ENCODE peak calls at places on chromosomes 6 and 20, in eight cellular contexts. F, W, Q, L, H, V, O and Y are unnamed samples.
A peak's percentile ranks its signal among the peaks of the same experiment; 100 is the strongest.

GRCh38 chr20:45917790-45918141 is 5.8 kb upstream of the PLTP start:
- DNase-seq in F (no peak), W (peak; percentile 55), Q (no peak), L (no peak), H (no peak), V (no peak), O (peak; percentile 49), Y (no peak)

GRCh38 chr6:125314019-125314581 is 12.3 kb upstream of the HDDC2 start:
- DNase-seq in F (peak; percentile 83), W (peak; percentile 56), Q (peak; percentile 49), L (peak; percentile 72), H (peak; percentile 59), V (peak; percentile 36), O (peak; percentile 67), Y (peak; percentile 37)

GRCh38 chr6:79610301-79611009 is 20.7 kb upstream of the SH3BGRL2 start:
- DNase-seq in F (no peak), W (no peak), Q (no peak), L (peak; percentile 11), H (peak; percentile 57), V (no peak), O (no peak), Y (no peak)

GRCh38 chr6:136244061-136244616 is 6.0 kb downstream of the MTFR2 start:
- DNase-seq in F (no peak), W (no peak), Q (no peak), L (no peak), H (no peak), V (no peak), O (no peak), Y (no peak)

GRCh38 chr6:116531675-116532570 is 13.6 kb downstream of the TRAPPC3L start:
- DNase-seq in F (peak; percentile 83), W (peak; percentile 26), Q (peak; percentile 49), L (peak; percentile 77), H (no peak), V (peak; percentile 52), O (no peak), Y (peak; percentile 46)

GRCh38 chr6:78908621-78909020 is 41.3 kb downstream of the IRAK1BP1 start:
- DNase-seq in F (no peak), W (no peak), Q (no peak), L (no peak), H (no peak), V (no peak), O (no peak), Y (no peak)

GRCh38 chr6:90083891-90084290 is 189.6 kb downstream of the GJA10 start:
- DNase-seq in F (no peak), W (no peak), Q (no peak), L (no peak), H (no peak), V (no peak), O (no peak), Y (no peak)

GRCh38 chr6:127516676-127517273 is 2.4 kb downstream of the MTCL3 start:
- DNase-seq in F (peak; percentile 79), W (no peak), Q (peak; percentile 39), L (peak; percentile 76), H (no peak), V (peak; percentile 67), O (no peak), Y (peak; percentile 72)

GRCh38 chr6:136092897-136093296 is 157.2 kb downstream of the MTFR2 start:
- DNase-seq in F (no peak), W (no peak), Q (no peak), L (no peak), H (no peak), V (no peak), O (no peak), Y (no peak)

GRCh38 chr20:37969949-37970855 is 63.1 kb downstream of the TTI1 start:
- DNase-seq in F (peak; percentile 10), W (no peak), Q (no peak), L (no peak), H (no peak), V (no peak), O (no peak), Y (no peak)

GRCh38 chr6:149049230-149049629 is 268.3 kb upstream of the TAB2 start:
- DNase-seq in F (no peak), W (no peak), Q (no peak), L (no peak), H (no peak), V (no peak), O (no peak), Y (no peak)

GRCh38 chr6:156166093-156166492 is 611.1 kb upstream of the ARID1B start:
- DNase-seq in F (no peak), W (no peak), Q (no peak), L (no peak), H (no peak), V (no peak), O (no peak), Y (no peak)

GRCh38 chr6:98039876-98040605 is 757.0 kb upstream of the MMS22L start:
- DNase-seq in F (no peak), W (no peak), Q (peak; percentile 70), L (no peak), H (no peak), V (no peak), O (no peak), Y (no peak)

GRCh38 chr6:135812085-135812526 is 39.4 kb upstream of the PDE7B start:
- DNase-seq in F (no peak), W (peak; percentile 26), Q (no peak), L (no peak), H (no peak), V (no peak), O (peak; percentile 47), Y (no peak)

GRCh38 chr20:33291830-33292355 is 8.9 kb downstream of the BPIFB1 start:
- DNase-seq in F (peak; percentile 67), W (no peak), Q (peak; percentile 28), L (peak; percentile 80), H (no peak), V (peak; percentile 42), O (no peak), Y (peak; percentile 90)

GRCh38 chr20:46253391-46253790 is 54.9 kb downstream of the CDH22 start:
- DNase-seq in F (peak; percentile 78), W (no peak), Q (no peak), L (peak; percentile 19), H (no peak), V (no peak), O (peak; percentile 65), Y (peak; percentile 82)

GRCh38 chr6:31049518-31049917 is 39.2 kb downstream of the MUC22 start:
- DNase-seq in F (no peak), W (no peak), Q (no peak), L (no peak), H (no peak), V (no peak), O (no peak), Y (no peak)

GRCh38 chr20:5642155-5642981 is 107.8 kb upstream of the SHLD1 start:
- DNase-seq in F (peak; percentile 89), W (peak; percentile 18), Q (no peak), L (no peak), H (no peak), V (no peak), O (no peak), Y (no peak)

GRCh38 chr20:36399147-36399968 is 93.2 kb downstream of the DLGAP4 start:
- DNase-seq in F (peak; percentile 84), W (no peak), Q (peak; percentile 83), L (peak; percentile 85), H (no peak), V (peak; percentile 39), O (no peak), Y (peak; percentile 94)

GRCh38 chr6:108847738-108848115 is 495 bp upstream of the ARMC2 start:
- DNase-seq in F (no peak), W (no peak), Q (no peak), L (no peak), H (no peak), V (no peak), O (no peak), Y (no peak)

GRCh38 chr6:29629571-29629970 is 3.4 kb downstream of the GABBR1 start:
- DNase-seq in F (no peak), W (no peak), Q (no peak), L (no peak), H (no peak), V (no peak), O (no peak), Y (no peak)

GRCh38 chr20:53191957-53192356 is 219.8 kb downstream of the TSHZ2 start:
- DNase-seq in F (no peak), W (no peak), Q (no peak), L (no peak), H (no peak), V (no peak), O (no peak), Y (no peak)

GRCh38 chr20:53194891-53195290 is 222.7 kb downstream of the TSHZ2 start:
- DNase-seq in F (no peak), W (no peak), Q (no peak), L (no peak), H (no peak), V (no peak), O (no peak), Y (no peak)

GRCh38 chr20:53190225-53190624 is 218.1 kb downstream of the TSHZ2 start:
- DNase-seq in F (no peak), W (no peak), Q (no peak), L (no peak), H (no peak), V (no peak), O (no peak), Y (no peak)

GRCh38 chr20:53195882-53196610 is 223.9 kb downstream of the TSHZ2 start:
- DNase-seq in F (no peak), W (no peak), Q (no peak), L (no peak), H (no peak), V (no peak), O (no peak), Y (no peak)

DNA sequence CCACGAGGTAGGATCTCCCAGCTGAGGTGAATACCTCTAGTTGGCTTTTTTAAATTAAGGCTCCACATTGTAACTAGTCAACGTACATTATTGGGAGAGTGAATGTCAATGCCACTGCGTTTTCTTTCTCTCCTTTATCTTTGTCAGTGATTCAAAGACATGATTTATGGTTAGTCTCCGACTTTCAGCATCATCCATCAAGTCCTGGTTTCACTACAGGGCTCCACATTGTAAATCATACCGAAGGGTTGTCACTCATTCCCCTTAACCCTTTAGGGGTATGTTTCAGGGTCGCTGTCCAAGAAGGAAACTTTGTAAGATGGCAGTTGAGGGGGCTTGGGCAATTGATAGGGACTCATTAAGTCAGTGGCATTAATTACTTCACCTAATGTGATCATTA is 222.2 kb downstream of the TSHZ2 start:
- DNase-seq in F (no peak), W (no peak), Q (no peak), L (no peak), H (no peak), V (no peak), O (no peak), Y (no peak)
- H3K27me3 ChIP-seq in F (no peaks in the 10 kb centered on the region), W (peaks cover 10% of the 10 kb centered on the region), Q (no peaks in the 10 kb centered on the region), L (peaks cover 6% of the 10 kb centered on the region), H (no peaks in the 10 kb centered on the region), V (peaks cover 25% of the 10 kb centered on the region), O (no peaks in the 10 kb centered on the region), Y (no peaks in the 10 kb centered on the region)

GRCh38 chr6:13005994-13006393 is 289.4 kb downstream of the PHACTR1 start:
- DNase-seq in F (no peak), W (peak; percentile 21), Q (no peak), L (no peak), H (no peak), V (no peak), O (no peak), Y (no peak)
- H3K4me3 ChIP-seq in F (no peak overlapping the region), W (peak overlapping the region; percentile 12), Q (no peak overlapping the region), L (no peak overlapping the region), H (no peak overlapping the region), V (no peak overlapping the region), O (no peak overlapping the region), Y (no peak overlapping the region)

GRCh38 chr6:43509984-43510826 is at the start of gene LRRC73:
- DNase-seq in F (peak; percentile 96), W (peak; percentile 90), Q (no peak), L (peak; percentile 89), H (peak; percentile 75), V (no peak), O (peak; percentile 93), Y (peak; percentile 96)
- H3K36me3 ChIP-seq in F (no peaks in the 10 kb centered on the region), W (peaks cover 50% of the 10 kb centered on the region), Q (peaks cover 52% of the 10 kb centered on the region), L (peaks cover 41% of the 10 kb centered on the region), H (peaks cover 16% of the 10 kb centered on the region), V (peaks cover 3% of the 10 kb centered on the region), O (peaks cover 57% of the 10 kb centered on the region), Y (peaks cover 18% of the 10 kb centered on the region)

GRCh38 chr6:107479089-107479690 is 10.7 kb upstream of the SOBP start:
- DNase-seq in F (no peak), W (no peak), Q (no peak), L (no peak), H (no peak), V (no peak), O (no peak), Y (no peak)
- H3K27me3 ChIP-seq in F (no peaks in the 10 kb centered on the region), W (peaks cover 11% of the 10 kb centered on the region), Q (no peaks in the 10 kb centered on the region), L (no peaks in the 10 kb centered on the region), H (no peaks in the 10 kb centered on the region), V (no peaks in the 10 kb centered on the region), O (no peaks in the 10 kb centered on the region), Y (no peaks in the 10 kb centered on the region)